ENCODE peak calls at places on chromosomes 7 and 10, in nine cellular contexts. One of them, this sample, is unnamed.

GRCh38 chr7:66921918-66922486 is 977 bp downstream of the TMEM248 start:
- DNase-seq in PC-9: no peak
- DNase-seq in IMR-90: no peak
- DNase-seq in A549: no peak
- DNase-seq in lower leg skin: no peak
- DNase-seq in fibroblast of mammary gland: no peak
- DNase-seq in heart right ventricle: no peak
- DNase-seq in esophagus squamous epithelium: no peak
- DNase-seq in astrocyte of the spinal cord: no peak
- DNase-seq in this sample: no peak

GRCh38 chr7:101555921-101556275 is 73.2 kb downstream of the MYL10 start:
- DNase-seq in lower leg skin: no peak
- DNase-seq in esophagus squamous epithelium: no peak
- DNase-seq in A549: no peak
- DNase-seq in fibroblast of mammary gland: no peak
- DNase-seq in IMR-90: no peak
- DNase-seq in astrocyte of the spinal cord: no peak
- DNase-seq in PC-9: no peak
- DNase-seq in heart right ventricle: no peak
- DNase-seq in this sample: no peak

GRCh38 chr7:28316489-28316888 is 95.8 kb upstream of the CREB5 start:
- DNase-seq in A549: no peak
- DNase-seq in IMR-90: peak; percentile 86
- DNase-seq in astrocyte of the spinal cord: peak; percentile 48
- DNase-seq in esophagus squamous epithelium: no peak
- DNase-seq in fibroblast of mammary gland: peak; percentile 87
- DNase-seq in PC-9: no peak
- DNase-seq in lower leg skin: no peak
- DNase-seq in heart right ventricle: no peak
- DNase-seq in this sample: no peak

GRCh38 chr10:32413513-32413912 is 32.4 kb upstream of the CCDC7 start:
- DNase-seq in IMR-90: peak; percentile 96
- DNase-seq in PC-9: peak; percentile 58
- DNase-seq in heart right ventricle: no peak
- DNase-seq in A549: peak; percentile 25
- DNase-seq in lower leg skin: no peak
- DNase-seq in astrocyte of the spinal cord: peak; percentile 97
- DNase-seq in fibroblast of mammary gland: peak; percentile 91
- DNase-seq in esophagus squamous epithelium: no peak
- DNase-seq in this sample: no peak

GRCh38 chr7:155190608-155191536 is 106.8 kb upstream of the INSIG1 start:
- DNase-seq in heart right ventricle: peak; percentile 59
- DNase-seq in IMR-90: no peak
- DNase-seq in fibroblast of mammary gland: no peak
- DNase-seq in A549: peak; percentile 61
- DNase-seq in lower leg skin: no peak
- DNase-seq in PC-9: no peak
- DNase-seq in astrocyte of the spinal cord: no peak
- DNase-seq in esophagus squamous epithelium: no peak
- DNase-seq in this sample: no peak

GRCh38 chr10:114208351-114208750 is 29.2 kb downstream of the TDRD1 start:
- DNase-seq in fibroblast of mammary gland: no peak
- DNase-seq in A549: no peak
- DNase-seq in heart right ventricle: no peak
- DNase-seq in esophagus squamous epithelium: no peak
- DNase-seq in lower leg skin: no peak
- DNase-seq in astrocyte of the spinal cord: no peak
- DNase-seq in PC-9: no peak
- DNase-seq in IMR-90: no peak
- DNase-seq in this sample: no peak

GRCh38 chr7:115122388-115122787 is 200.5 kb downstream of the MDFIC start:
- DNase-seq in esophagus squamous epithelium: no peak
- DNase-seq in lower leg skin: no peak
- DNase-seq in IMR-90: no peak
- DNase-seq in A549: no peak
- DNase-seq in fibroblast of mammary gland: no peak
- DNase-seq in astrocyte of the spinal cord: no peak
- DNase-seq in PC-9: no peak
- DNase-seq in heart right ventricle: no peak
- DNase-seq in this sample: no peak

GRCh38 chr10:11879387-11880168 is 56.4 kb downstream of the PROSER2 start:
- DNase-seq in IMR-90: no peak
- DNase-seq in esophagus squamous epithelium: no peak
- DNase-seq in PC-9: no peak
- DNase-seq in fibroblast of mammary gland: no peak
- DNase-seq in heart right ventricle: no peak
- DNase-seq in A549: no peak
- DNase-seq in astrocyte of the spinal cord: no peak
- DNase-seq in lower leg skin: no peak
- DNase-seq in this sample: no peak

GRCh38 chr7:104795616-104796398 is 218.2 kb upstream of the KMT2E start:
- DNase-seq in esophagus squamous epithelium: no peak
- DNase-seq in lower leg skin: no peak
- DNase-seq in heart right ventricle: no peak
- DNase-seq in fibroblast of mammary gland: no peak
- DNase-seq in A549: no peak
- DNase-seq in IMR-90: no peak
- DNase-seq in PC-9: no peak
- DNase-seq in astrocyte of the spinal cord: peak; percentile 5
- DNase-seq in this sample: no peak

GRCh38 chr10:17510242-17510908 is 56.0 kb upstream of the ST8SIA6 start:
- DNase-seq in esophagus squamous epithelium: no peak
- DNase-seq in PC-9: no peak
- DNase-seq in astrocyte of the spinal cord: no peak
- DNase-seq in A549: no peak
- DNase-seq in heart right ventricle: no peak
- DNase-seq in IMR-90: no peak
- DNase-seq in lower leg skin: no peak
- DNase-seq in fibroblast of mammary gland: no peak
- DNase-seq in this sample: no peak

GRCh38 chr7:4244635-4245034 is 437.5 kb upstream of the FOXK1 start:
- DNase-seq in IMR-90: no peak
- DNase-seq in fibroblast of mammary gland: no peak
- DNase-seq in lower leg skin: no peak
- DNase-seq in astrocyte of the spinal cord: no peak
- DNase-seq in esophagus squamous epithelium: no peak
- DNase-seq in heart right ventricle: no peak
- DNase-seq in A549: no peak
- DNase-seq in PC-9: no peak
- DNase-seq in this sample: no peak

GRCh38 chr10:80454526-80455460 is 683 bp downstream of the TSPAN14 start:
- DNase-seq in PC-9: no peak
- DNase-seq in heart right ventricle: peak; percentile 62
- DNase-seq in esophagus squamous epithelium: no peak
- DNase-seq in lower leg skin: no peak
- DNase-seq in fibroblast of mammary gland: no peak
- DNase-seq in A549: no peak
- DNase-seq in astrocyte of the spinal cord: no peak
- DNase-seq in IMR-90: no peak
- DNase-seq in this sample: no peak

GRCh38 chr7:132029369-132030160 is 473.1 kb upstream of the PODXL start:
- DNase-seq in IMR-90: no peak
- DNase-seq in fibroblast of mammary gland: no peak
- DNase-seq in PC-9: no peak
- DNase-seq in lower leg skin: no peak
- DNase-seq in heart right ventricle: no peak
- DNase-seq in astrocyte of the spinal cord: no peak
- DNase-seq in A549: no peak
- DNase-seq in esophagus squamous epithelium: no peak
- DNase-seq in this sample: no peak

GRCh38 chr10:126478600-126478999 is 90.3 kb upstream of the ADAM12 start:
- DNase-seq in lower leg skin: no peak
- DNase-seq in esophagus squamous epithelium: no peak
- DNase-seq in PC-9: no peak
- DNase-seq in astrocyte of the spinal cord: no peak
- DNase-seq in IMR-90: no peak
- DNase-seq in fibroblast of mammary gland: no peak
- DNase-seq in heart right ventricle: no peak
- DNase-seq in A549: no peak
- DNase-seq in this sample: no peak

GRCh38 chr10:126480648-126481047 is 92.4 kb upstream of the ADAM12 start:
- DNase-seq in astrocyte of the spinal cord: no peak
- DNase-seq in IMR-90: no peak
- DNase-seq in esophagus squamous epithelium: no peak
- DNase-seq in PC-9: no peak
- DNase-seq in heart right ventricle: no peak
- DNase-seq in lower leg skin: no peak
- DNase-seq in A549: no peak
- DNase-seq in fibroblast of mammary gland: no peak
- DNase-seq in this sample: no peak

GRCh38 chr10:126474031-126474430 is 85.8 kb upstream of the ADAM12 start:
- DNase-seq in lower leg skin: no peak
- DNase-seq in IMR-90: no peak
- DNase-seq in PC-9: no peak
- DNase-seq in astrocyte of the spinal cord: no peak
- DNase-seq in A549: no peak
- DNase-seq in fibroblast of mammary gland: no peak
- DNase-seq in esophagus squamous epithelium: no peak
- DNase-seq in heart right ventricle: no peak
- DNase-seq in this sample: no peak

GRCh38 chr10:126479280-126479679 is 91.0 kb upstream of the ADAM12 start:
- DNase-seq in A549: no peak
- DNase-seq in lower leg skin: no peak
- DNase-seq in IMR-90: no peak
- DNase-seq in esophagus squamous epithelium: no peak
- DNase-seq in astrocyte of the spinal cord: no peak
- DNase-seq in PC-9: no peak
- DNase-seq in fibroblast of mammary gland: no peak
- DNase-seq in heart right ventricle: no peak
- DNase-seq in this sample: no peak

DNA sequence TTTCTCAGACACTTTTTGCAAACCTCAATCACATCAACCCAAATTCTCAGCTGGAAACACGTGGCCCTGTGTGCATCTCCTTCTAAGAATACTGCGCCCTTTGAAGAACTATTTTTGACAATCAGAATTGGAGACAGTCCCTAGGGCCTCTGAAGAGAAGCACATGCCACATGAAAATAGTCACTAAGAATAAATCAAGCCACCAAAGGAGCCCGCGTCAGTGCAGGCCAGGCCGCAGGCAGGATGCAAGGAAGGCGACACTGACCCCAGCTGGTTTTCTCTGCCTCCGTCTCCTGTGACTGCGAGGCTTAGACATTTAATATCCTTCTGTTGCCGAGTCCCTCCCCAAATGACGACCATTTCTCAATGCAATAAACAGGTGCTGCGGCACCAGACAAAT is 88.0 kb upstream of the ADAM12 start:
- DNase-seq in PC-9: no peak
- DNase-seq in esophagus squamous epithelium: no peak
- DNase-seq in astrocyte of the spinal cord: peak; percentile 16
- DNase-seq in A549: no peak
- DNase-seq in lower leg skin: no peak
- DNase-seq in heart right ventricle: no peak
- DNase-seq in IMR-90: no peak
- DNase-seq in fibroblast of mammary gland: no peak
- DNase-seq in this sample: no peak
- TF ChIP-seq CTCF in PC-9: no peak
- TF ChIP-seq CTCF in esophagus squamous epithelium: no peak
- TF ChIP-seq CTCF in astrocyte of the spinal cord: no peak
- TF ChIP-seq CTCF in A549: no peak
- TF ChIP-seq CTCF in lower leg skin: no peak
- TF ChIP-seq CTCF in heart right ventricle: peak; percentile 15
- TF ChIP-seq CTCF in IMR-90: no peak
- TF ChIP-seq CTCF in fibroblast of mammary gland: no peak
- TF ChIP-seq CTCF in this sample: no peak

DNA sequence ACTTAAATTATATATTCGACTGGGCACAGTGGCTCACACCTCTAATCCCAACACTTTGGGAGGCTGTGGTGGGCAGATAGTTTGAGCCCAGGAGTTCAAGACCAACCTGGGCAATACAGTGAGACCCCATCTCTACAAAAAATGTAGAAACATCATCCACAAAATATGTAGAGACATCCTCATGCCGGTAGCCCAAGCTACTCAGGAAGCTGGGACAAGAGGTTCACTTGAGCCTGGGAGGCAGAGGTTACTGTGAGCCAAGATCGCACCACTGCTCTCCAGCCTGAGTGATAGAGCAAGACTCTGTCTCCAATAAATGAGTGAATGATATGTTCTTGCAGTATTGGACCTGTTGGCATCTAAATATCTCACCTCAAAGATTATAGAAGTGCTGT is 22.6 kb upstream of the TNS3 start:
- DNase-seq in fibroblast of mammary gland: no peak
- DNase-seq in esophagus squamous epithelium: no peak
- DNase-seq in lower leg skin: no peak
- DNase-seq in A549: no peak
- DNase-seq in PC-9: no peak
- DNase-seq in astrocyte of the spinal cord: no peak
- DNase-seq in IMR-90: no peak
- DNase-seq in heart right ventricle: no peak
- DNase-seq in this sample: no peak
- H3K4me3 ChIP-seq in fibroblast of mammary gland: no peak overlapping the region
- H3K4me3 ChIP-seq in esophagus squamous epithelium: no peak overlapping the region
- H3K4me3 ChIP-seq in lower leg skin: no peak overlapping the region
- H3K4me3 ChIP-seq in A549: no peak overlapping the region
- H3K4me3 ChIP-seq in PC-9: peak overlapping the region; percentile 31
- H3K4me3 ChIP-seq in astrocyte of the spinal cord: no peak overlapping the region
- H3K4me3 ChIP-seq in IMR-90: no peak overlapping the region
- H3K4me3 ChIP-seq in heart right ventricle: no peak overlapping the region
- H3K4me3 ChIP-seq in this sample: no peak overlapping the region

DNA sequence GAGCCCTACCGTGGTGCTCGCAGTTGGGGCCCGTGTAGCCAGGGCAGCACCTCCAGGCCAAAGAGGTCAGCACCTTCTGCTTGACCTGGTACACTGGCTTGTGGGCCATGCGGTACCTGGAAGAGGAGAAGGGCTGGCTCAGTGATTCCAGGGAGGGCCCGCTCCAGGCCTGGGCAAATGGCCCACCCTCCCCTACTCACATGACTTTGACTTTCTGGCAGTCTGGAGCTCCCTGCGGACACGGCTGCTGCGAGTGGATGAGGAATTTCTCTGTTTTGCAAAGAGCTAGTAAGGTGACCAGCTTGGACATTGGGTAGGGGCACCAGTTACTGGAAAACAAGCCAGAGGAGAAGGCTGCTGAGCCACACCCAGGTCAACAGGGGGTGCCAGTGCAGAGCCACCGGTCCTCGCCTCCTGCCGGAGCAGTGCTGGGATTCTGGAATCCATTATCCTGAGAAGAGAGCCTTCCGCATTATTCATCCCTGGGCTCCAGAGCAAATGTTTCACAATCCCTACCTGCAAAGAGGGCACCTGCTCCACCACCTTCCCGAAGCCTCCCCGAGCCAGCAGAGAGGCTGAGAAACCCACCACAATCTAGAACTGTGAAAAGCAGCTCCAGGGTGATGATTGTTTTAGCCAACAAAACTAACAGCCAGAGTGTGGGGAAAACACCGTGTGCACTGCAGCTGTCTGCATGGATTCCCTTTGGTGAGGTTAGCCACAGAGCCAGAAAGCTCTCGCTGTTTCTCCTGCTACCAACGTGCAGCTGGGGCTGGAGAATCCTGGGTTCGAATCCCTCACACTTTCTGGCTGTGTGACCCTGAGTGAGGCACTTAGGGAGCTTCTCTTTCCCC is 11.8 kb downstream of the MMRN2 start:
- DNase-seq in esophagus squamous epithelium: no peak
- DNase-seq in IMR-90: no peak
- DNase-seq in PC-9: no peak
- DNase-seq in fibroblast of mammary gland: peak; percentile 59
- DNase-seq in lower leg skin: peak; percentile 21
- DNase-seq in A549: no peak
- DNase-seq in heart right ventricle: peak; percentile 21
- DNase-seq in astrocyte of the spinal cord: peak; percentile 30
- DNase-seq in this sample: no peak
- TF ChIP-seq CTCF in esophagus squamous epithelium: no peak
- TF ChIP-seq CTCF in IMR-90: no peak
- TF ChIP-seq CTCF in PC-9: no peak
- TF ChIP-seq CTCF in fibroblast of mammary gland: peak; percentile 50
- TF ChIP-seq CTCF in lower leg skin: no peak
- TF ChIP-seq CTCF in A549: peak; percentile 29
- TF ChIP-seq CTCF in heart right ventricle: peak; percentile 32
- TF ChIP-seq CTCF in astrocyte of the spinal cord: peak; percentile 41
- TF ChIP-seq CTCF in this sample: peak; percentile 7

GRCh38 chr7:75995052-75995471 is 667 bp upstream of the TMEM120A start:
- DNase-seq in astrocyte of the spinal cord: no peak
- DNase-seq in heart right ventricle: peak; percentile 39
- DNase-seq in lower leg skin: no peak
- DNase-seq in esophagus squamous epithelium: no peak
- DNase-seq in IMR-90: no peak
- DNase-seq in fibroblast of mammary gland: no peak
- DNase-seq in A549: no peak
- DNase-seq in PC-9: no peak
- DNase-seq in this sample: no peak
- H3K4me3 ChIP-seq in astrocyte of the spinal cord: peak overlapping the region; percentile 34
- H3K4me3 ChIP-seq in heart right ventricle: peak overlapping the region; percentile 95
- H3K4me3 ChIP-seq in lower leg skin: no peak overlapping the region
- H3K4me3 ChIP-seq in esophagus squamous epithelium: peak overlapping the region; percentile 85
- H3K4me3 ChIP-seq in IMR-90: peak overlapping the region; percentile 62
- H3K4me3 ChIP-seq in fibroblast of mammary gland: peak overlapping the region; percentile 52
- H3K4me3 ChIP-seq in A549: peak overlapping the region; percentile 75
- H3K4me3 ChIP-seq in PC-9: peak overlapping the region; percentile 92
- H3K4me3 ChIP-seq in this sample: peak overlapping the region; percentile 75